ENCODE peak calls at places on chromosomes 7 and 10, in seven cellular contexts. W, S, O, B, G, L and V are unnamed samples.

GRCh38 chr10:112295853-112296830 is 12.9 kb downstream of the TECTB start:
- DNase-seq in W (no peak), S (peak), O (no peak), B (no peak), G (no peak), L (no peak), V (no peak)

GRCh38 chr7:46949270-46949931 is 632.5 kb downstream of the TNS3 start:
- DNase-seq in W (no peak), S (no peak), O (no peak), B (no peak), G (no peak), L (no peak), V (no peak)

GRCh38 chr7:18780266-18780665 is 284.7 kb downstream of the HDAC9 start:
- DNase-seq in W (no peak), S (no peak), O (no peak), B (no peak), G (no peak), L (no peak), V (no peak)

GRCh38 chr7:78953726-78954363 is 499.6 kb downstream of the MAGI2 start:
- DNase-seq in W (no peak), S (no peak), O (no peak), B (no peak), G (no peak), L (no peak), V (no peak)

GRCh38 chr10:28677889-28678686 is 767 bp downstream of the BAMBI start:
- DNase-seq in W (peak), S (peak), O (peak), B (peak), G (no peak), L (no peak), V (peak)

GRCh38 chr7:73907554-73908122 is 46.7 kb downstream of the TMEM270 start:
- DNase-seq in W (no peak), S (no peak), O (no peak), B (no peak), G (no peak), L (no peak), V (no peak)

GRCh38 chr7:86598311-86598710 is 45.4 kb upstream of the GRM3 start:
- DNase-seq in W (no peak), S (no peak), O (peak), B (no peak), G (no peak), L (no peak), V (no peak)

GRCh38 chr7:119090851-119091250 is 866.3 kb downstream of the ANKRD7 start:
- DNase-seq in W (no peak), S (no peak), O (no peak), B (no peak), G (no peak), L (peak), V (no peak)

GRCh38 chr10:91043173-91043910 is 122.5 kb upstream of the ANKRD1 start:
- DNase-seq in W (no peak), S (no peak), O (no peak), B (no peak), G (peak), L (peak), V (no peak)

GRCh38 chr7:16080131-16080530 is 341.2 kb downstream of the CRPPA start:
- DNase-seq in W (no peak), S (no peak), O (no peak), B (no peak), G (no peak), L (no peak), V (no peak)

GRCh38 chr7:42924223-42924877 is 7.6 kb downstream of the PSMA2 start:
- DNase-seq in W (no peak), S (no peak), O (no peak), B (no peak), G (no peak), L (no peak), V (no peak)

GRCh38 chr7:129438839-129439640 is 4.8 kb downstream of the STRIP2 start:
- DNase-seq in W (no peak), S (no peak), O (no peak), B (no peak), G (no peak), L (peak), V (no peak)

GRCh38 chr10:129047585-129047984 is 419.5 kb upstream of the MGMT start:
- DNase-seq in W (no peak), S (no peak), O (no peak), B (no peak), G (no peak), L (no peak), V (no peak)

GRCh38 chr7:108234281-108234680 is 104.1 kb upstream of the LAMB4 start:
- DNase-seq in W (no peak), S (no peak), O (no peak), B (no peak), G (no peak), L (no peak), V (no peak)

GRCh38 chr10:59960751-59961150 is 54.4 kb upstream of the CCDC6 start:
- DNase-seq in W (no peak), S (no peak), O (no peak), B (no peak), G (no peak), L (no peak), V (no peak)

GRCh38 chr10:104081998-104082397 is 3.7 kb downstream of the COL17A1 start:
- DNase-seq in W (no peak), S (no peak), O (no peak), B (no peak), G (no peak), L (no peak), V (no peak)

GRCh38 chr7:117157121-117157870 is 165.6 kb downstream of the WNT2 start:
- DNase-seq in W (peak), S (peak), O (no peak), B (no peak), G (no peak), L (no peak), V (no peak)

GRCh38 chr10:133178357-133179127 is 18.5 kb downstream of the KNDC1 start:
- DNase-seq in W (no peak), S (no peak), O (no peak), B (no peak), G (no peak), L (no peak), V (no peak)

GRCh38 chr7:12067156-12067831 is 143.8 kb upstream of the TMEM106B start:
- DNase-seq in W (peak), S (no peak), O (peak), B (peak), G (peak), L (peak), V (no peak)

GRCh38 chr10:123119081-123119480 is 16.7 kb upstream of the HMX3 start:
- DNase-seq in W (no peak), S (no peak), O (no peak), B (no peak), G (no peak), L (no peak), V (no peak)

GRCh38 chr10:116848912-116849270 is 408 bp upstream of the ENO4 start:
- DNase-seq in W (no peak), S (no peak), O (no peak), B (no peak), G (no peak), L (no peak), V (no peak)

GRCh38 chr10:43208147-43209063 is 58.5 kb downstream of the RASGEF1A start:
- DNase-seq in W (peak), S (peak), O (peak), B (no peak), G (no peak), L (no peak), V (peak)

GRCh38 chr10:74029943-74030342 is 32.0 kb downstream of the VCL start:
- DNase-seq in W (no peak), S (no peak), O (no peak), B (no peak), G (no peak), L (no peak), V (no peak)

GRCh38 chr7:158633055-158633956 is 45.7 kb upstream of the PTPRN2 start:
- DNase-seq in W (no peak), S (no peak), O (peak), B (no peak), G (peak), L (no peak), V (no peak)

GRCh38 chr7:158887594-158887993 is 31.2 kb downstream of the DYNC2I1 start:
- DNase-seq in W (no peak), S (no peak), O (no peak), B (no peak), G (no peak), L (no peak), V (no peak)

GRCh38 chr10:59702347-59702746 is 7.3 kb downstream of the SLC16A9 start:
- DNase-seq in W (no peak), S (no peak), O (no peak), B (no peak), G (no peak), L (no peak), V (no peak)

GRCh38 chr10:132848306-132848705 is 62.4 kb upstream of the NKX6-2 start:
- DNase-seq in W (no peak), S (no peak), O (no peak), B (peak), G (no peak), L (no peak), V (peak)

GRCh38 chr10:93334901-93335312 is 147.2 kb downstream of the MYOF start:
- DNase-seq in W (no peak), S (no peak), O (no peak), B (no peak), G (no peak), L (peak), V (no peak)

GRCh38 chr10:104267721-104268690 is 978 bp upstream of the GSTO2 start:
- DNase-seq in W (no peak), S (no peak), O (no peak), B (no peak), G (no peak), L (no peak), V (no peak)

GRCh38 chr7:64849250-64849923 is 53.7 kb upstream of the ZNF273 start:
- DNase-seq in W (no peak), S (peak), O (no peak), B (no peak), G (no peak), L (no peak), V (no peak)

GRCh38 chr7:156725982-156726381 is 85.4 kb downstream of the RNF32 start:
- DNase-seq in W (no peak), S (no peak), O (no peak), B (no peak), G (no peak), L (no peak), V (no peak)

GRCh38 chr7:25565949-25566348 is 337.7 kb upstream of the NPVF start:
- DNase-seq in W (peak), S (no peak), O (peak), B (peak), G (no peak), L (peak), V (peak)

GRCh38 chr7:42070068-42070467 is 166.9 kb downstream of the GLI3 start:
- DNase-seq in W (no peak), S (no peak), O (no peak), B (no peak), G (no peak), L (no peak), V (no peak)

GRCh38 chr10:50497758-50498157 is 126.0 kb downstream of the SGMS1 start:
- DNase-seq in W (no peak), S (no peak), O (no peak), B (no peak), G (peak), L (no peak), V (no peak)

GRCh38 chr7:2698581-2699288 is 10.7 kb downstream of the AMZ1 start:
- DNase-seq in W (no peak), S (no peak), O (no peak), B (no peak), G (peak), L (no peak), V (no peak)

GRCh38 chr10:73940634-73941221 is 29.8 kb downstream of the PLAU start:
- DNase-seq in W (peak), S (peak), O (peak), B (peak), G (no peak), L (peak), V (peak)

GRCh38 chr10:70162892-70163201 is 7.5 kb downstream of the SAR1A start:
- DNase-seq in W (no peak), S (no peak), O (no peak), B (no peak), G (peak), L (no peak), V (no peak)
- H3K4me3 ChIP-seq in W (no peak), S (no peak), O (no peak), B (no peak), G (no peak), L (no peak), V (no peak)

GRCh38 chr7:305410-306151 is 15.6 kb downstream of the FOXL3 start:
- DNase-seq in W (no peak), S (peak), O (no peak), B (no peak), G (no peak), L (no peak), V (no peak)

GRCh38 chr7:303884-304573 is 14.1 kb downstream of the FOXL3 start:
- DNase-seq in W (no peak), S (peak), O (no peak), B (no peak), G (no peak), L (no peak), V (no peak)

GRCh38 chr7:303425-303824 is 13.5 kb downstream of the FOXL3 start:
- DNase-seq in W (no peak), S (no peak), O (no peak), B (no peak), G (no peak), L (no peak), V (no peak)

GRCh38 chr7:302054-302992 is 12.4 kb downstream of the FOXL3 start:
- DNase-seq in W (no peak), S (peak), O (no peak), B (no peak), G (no peak), L (no peak), V (peak)

DNA sequence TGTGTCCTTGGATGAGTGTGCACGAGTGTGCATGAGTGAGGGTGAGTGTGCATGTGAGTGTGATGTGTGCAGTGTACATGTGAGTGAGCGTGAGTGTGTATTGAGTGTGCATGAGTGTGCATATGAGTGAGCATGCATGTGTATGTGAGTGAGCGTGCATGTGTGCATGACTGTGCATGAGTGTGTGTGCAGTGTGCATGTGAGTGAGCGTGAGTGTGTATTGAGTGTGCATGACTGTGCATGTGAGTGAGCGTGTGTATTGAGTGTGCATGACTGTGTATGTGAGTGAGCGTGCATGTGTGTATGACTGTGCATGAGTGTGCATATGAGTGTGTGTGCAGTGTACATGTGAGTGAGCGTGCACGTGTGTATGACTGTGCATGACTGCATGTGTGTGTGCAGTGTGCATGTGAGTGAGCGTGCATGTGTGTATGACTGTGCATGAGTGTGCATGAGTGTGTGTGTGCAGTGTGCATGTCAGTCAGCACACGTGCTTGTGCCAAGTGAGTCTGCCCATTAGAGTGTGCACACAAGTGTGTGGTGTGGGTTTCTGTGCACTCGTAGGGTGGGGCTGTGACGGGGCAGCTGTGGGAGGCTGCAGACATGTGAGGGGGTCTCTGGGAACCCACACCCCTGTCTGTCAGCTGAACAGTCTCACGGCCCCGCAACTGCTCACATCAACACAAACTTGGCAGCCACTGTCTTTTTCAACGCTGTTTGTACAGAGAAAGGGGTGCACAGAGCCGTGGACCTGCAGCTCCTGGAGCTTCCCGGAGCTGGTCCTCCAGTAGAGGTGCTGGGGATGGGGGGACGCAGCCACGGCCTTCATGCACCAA is 14.8 kb downstream of the FOXL3 start:
- DNase-seq in W (no peak), S (no peak), O (no peak), B (no peak), G (no peak), L (no peak), V (no peak)
- TF ChIP-seq POLR2A in W (no peak), S (no peak), O (no peak), B (no peak), G (no peak), L (no peak), V (no peak)

GRCh38 chr7:121798896-121799295 is 74.1 kb upstream of the PTPRZ1 start:
- DNase-seq in W (no peak), S (no peak), O (no peak), B (no peak), G (no peak), L (no peak), V (no peak)
- H3K4me3 ChIP-seq in W (no peak), S (no peak), O (no peak), B (no peak), G (no peak), L (no peak), V (no peak)

GRCh38 chr7:1243964-1244416 is 11.3 kb downstream of the UNCX start:
- DNase-seq in W (no peak), S (no peak), O (no peak), B (no peak), G (no peak), L (no peak), V (no peak)

GRCh38 chr7:1246871-1247526 is 14.3 kb downstream of the UNCX start:
- DNase-seq in W (no peak), S (no peak), O (no peak), B (no peak), G (no peak), L (no peak), V (no peak)

GRCh38 chr7:1246170-1246870 is 13.6 kb downstream of the UNCX start:
- DNase-seq in W (no peak), S (no peak), O (no peak), B (no peak), G (no peak), L (no peak), V (no peak)

GRCh38 chr7:1244701-1245526 is 12.2 kb downstream of the UNCX start:
- DNase-seq in W (no peak), S (no peak), O (peak), B (no peak), G (no peak), L (no peak), V (no peak)

GRCh38 chr7:1245596-1245995 is 12.9 kb downstream of the UNCX start:
- DNase-seq in W (no peak), S (no peak), O (no peak), B (no peak), G (no peak), L (no peak), V (no peak)
- TF ChIP-seq POLR2A in W (no peak), S (no peak), O (no peak), B (no peak), G (no peak), L (no peak), V (no peak)

GRCh38 chr7:143384148-143384547 is 3.0 kb downstream of the ZYX start:
- DNase-seq in W (peak), S (no peak), O (no peak), B (no peak), G (no peak), L (no peak), V (no peak)
- H3K4me3 ChIP-seq in W (peak), S (peak), O (no peak), B (peak), G (peak), L (no peak), V (no peak)

DNA sequence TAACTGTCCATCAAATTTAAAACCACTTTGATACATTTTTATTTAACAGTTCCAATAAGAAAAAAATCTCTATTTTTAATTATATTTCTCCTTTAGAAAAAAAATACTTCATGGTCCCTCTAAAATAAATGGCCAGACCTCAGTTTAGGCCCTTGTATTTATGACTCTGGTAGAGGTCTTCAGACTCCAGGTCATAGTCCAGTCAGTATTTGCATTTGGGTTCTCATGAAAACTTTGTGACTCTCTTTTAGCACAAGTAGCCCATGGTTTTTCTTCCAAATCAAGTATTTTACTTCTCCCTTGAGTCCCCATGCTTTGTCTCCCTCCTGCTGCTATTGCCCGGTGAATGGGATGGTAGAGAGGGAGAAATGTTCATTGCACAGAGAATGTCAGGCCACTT is 5.5 kb upstream of the SEMA4G start:
- DNase-seq in W (no peak), S (no peak), O (no peak), B (no peak), G (no peak), L (no peak), V (no peak)
- TF ChIP-seq POLR2A in W (no peak), S (no peak), O (no peak), B (no peak), G (no peak), L (no peak), V (no peak)

GRCh38 chr10:97788552-97789442 is 17.0 kb upstream of the SFRP5 start:
- DNase-seq in W (no peak), S (peak), O (no peak), B (peak), G (no peak), L (no peak), V (no peak)
- H3K4me3 ChIP-seq in W (no peak), S (peak), O (no peak), B (peak), G (no peak), L (no peak), V (no peak)